ENCODE peak calls at places on chromosomes 1 and 21, in eight cellular contexts. L is stimulated activated CD4-positive, alpha-beta T cell treated with anti-CD3 and anti-CD28 coated beads, Interleukin-12 subunit alpha, Interleukin-12 subunit beta, amount 100 ng/mL, for 48 hours; V is stomach; J is hippocampal formation; S is T47D; I is fibroblast of mammary gland; C is ELF-1; X is stimulated activated naive CD8-positive, alpha-beta T cell treated with anti-CD3 and anti-CD28 coated beads, Interleukin-15, amount 100 ng/mL, for 72 hours. M is an unnamed sample.

GRCh38 chr1:116485976-116486375 is 84.8 kb downstream of the CD58 start:
- DNase-seq in L (no peak), J (no peak), S (no peak), X (no peak), V (no peak), C (no peak), I (peak; percentile 83), M (no peak)

GRCh38 chr1:12424150-12424549 is 193.9 kb downstream of the DHRS3 start:
- DNase-seq in J (no peak), V (no peak), I (peak; percentile 88), X (no peak), C (no peak), S (no peak), L (no peak), M (no peak)

GRCh38 chr1:29465755-29466154 is 229.4 kb downstream of the PTPRU start:
- DNase-seq in L (no peak), X (no peak), V (no peak), J (no peak), C (no peak), S (peak; percentile 53), I (peak; percentile 27), M (no peak)

GRCh38 chr1:61967750-61968149 is 225.5 kb downstream of the PATJ start:
- DNase-seq in X (no peak), I (no peak), J (no peak), C (no peak), S (no peak), L (no peak), V (no peak), M (no peak)

GRCh38 chr21:43911015-43911934 is 46.3 kb downstream of the AGPAT3 start:
- DNase-seq in V (no peak), S (no peak), L (no peak), X (no peak), J (no peak), I (peak; percentile 36), C (no peak), M (no peak)

GRCh38 chr1:180156631-180157091 is 2.0 kb downstream of the QSOX1 start:
- DNase-seq in X (no peak), L (no peak), I (peak; percentile 68), V (no peak), S (no peak), J (no peak), C (no peak), M (no peak)

GRCh38 chr1:62386351-62387121 is 50.3 kb upstream of the USP1 start:
- DNase-seq in J (no peak), C (no peak), I (peak; percentile 10), X (no peak), V (no peak), L (no peak), S (peak; percentile 12), M (no peak)

GRCh38 chr1:248730507-248731335 is 24.8 kb downstream of the LYPD8 start:
- DNase-seq in C (no peak), J (no peak), L (no peak), X (no peak), V (no peak), S (peak; percentile 89), I (no peak), M (no peak)

GRCh38 chr1:215082532-215083407 is at the start of gene KCNK2:
- DNase-seq in L (no peak), V (no peak), S (peak; percentile 68), C (peak; percentile 34), I (peak; percentile 56), J (no peak), X (no peak), M (no peak)

GRCh38 chr1:247387500-247387899 is 28.5 kb upstream of the NLRP3 start:
- DNase-seq in I (no peak), V (no peak), J (no peak), S (no peak), X (no peak), L (no peak), C (peak; percentile 19), M (no peak)